ENCODE peak calls at places on chromosomes 7 and 10, in nine cellular contexts. B, J, M, X, Q, S, K, V and R are unnamed samples.

GRCh38 chr7:73885975-73886798 is 25.2 kb downstream of the TMEM270 start:
- DNase-seq in B (peak), J (no peak), M (no peak), X (no peak), Q (no peak), S (peak), K (no peak), V (no peak), R (no peak)

GRCh38 chr7:103752995-103753394 is 236.5 kb downstream of the RELN start:
- DNase-seq in B (no peak), J (no peak), M (no peak), X (no peak), Q (no peak), S (no peak), K (no peak), V (no peak), R (no peak)

GRCh38 chr10:30392564-30392990 is 41.4 kb upstream of the MAP3K8 start:
- DNase-seq in B (peak), J (peak), M (peak), X (peak), Q (peak), S (peak), K (peak), V (peak), R (peak)

GRCh38 chr7:123798527-123799188 is 46.3 kb upstream of the HYAL4 start:
- DNase-seq in B (no peak), J (no peak), M (no peak), X (no peak), Q (no peak), S (no peak), K (no peak), V (no peak), R (no peak)

GRCh38 chr10:104080762-104081161 is 4.9 kb downstream of the COL17A1 start:
- DNase-seq in B (no peak), J (no peak), M (no peak), X (no peak), Q (no peak), S (no peak), K (no peak), V (peak), R (no peak)

GRCh38 chr10:116257785-116258184 is 15.2 kb downstream of the GFRA1 start:
- DNase-seq in B (no peak), J (no peak), M (no peak), X (no peak), Q (no peak), S (no peak), K (no peak), V (no peak), R (no peak)

GRCh38 chr7:4136036-4136435 is 546.1 kb upstream of the FOXK1 start:
- DNase-seq in B (no peak), J (no peak), M (no peak), X (no peak), Q (no peak), S (no peak), K (no peak), V (peak), R (no peak)

GRCh38 chr10:93067443-93068365 is 6.0 kb upstream of the CYP26A1 start:
- DNase-seq in B (no peak), J (no peak), M (no peak), X (no peak), Q (no peak), S (no peak), K (no peak), V (no peak), R (no peak)

GRCh38 chr7:123351506-123352225 is 151.9 kb upstream of the SLC13A1 start:
- DNase-seq in B (no peak), J (no peak), M (no peak), X (no peak), Q (no peak), S (no peak), K (no peak), V (no peak), R (no peak)

GRCh38 chr7:150803161-150803860 is 2.7 kb downstream of the TMEM176A start:
- DNase-seq in B (no peak), J (no peak), M (no peak), X (peak), Q (no peak), S (no peak), K (no peak), V (peak), R (no peak)

GRCh38 chr10:51815723-51816122 is 116.3 kb upstream of the CSTF2T start:
- DNase-seq in B (no peak), J (no peak), M (no peak), X (no peak), Q (no peak), S (no peak), K (no peak), V (no peak), R (no peak)

GRCh38 chr10:60425392-60426110 is 35.9 kb upstream of the ANK3 start:
- DNase-seq in B (no peak), J (no peak), M (no peak), X (no peak), Q (no peak), S (no peak), K (no peak), V (peak), R (no peak)

GRCh38 chr10:89659185-89660131 is 14.4 kb upstream of the PANK1 start:
- DNase-seq in B (no peak), J (peak), M (no peak), X (no peak), Q (no peak), S (no peak), K (no peak), V (no peak), R (no peak)